ENCODE peak calls at places on chromosomes 7 and 10, in six cellular contexts. C is H1, L is HepG2, N is SK-N-SH, J is GM12878, W is K562. Y is an unnamed sample.

GRCh38 chr10:5809541-5810154 is 3.6 kb downstream of the GDI2 start:
- DNase-seq in C (no peak), L (peak), N (no peak), J (no peak), W (no peak), Y (no peak)

GRCh38 chr10:71981024-71981867 is 17.1 kb downstream of the CHST3 start:
- DNase-seq in C (no peak), L (peak), N (peak), J (peak), W (no peak), Y (no peak)

GRCh38 chr7:159036916-159037605 is 107.6 kb downstream of the VIPR2 start:
- DNase-seq in C (peak), L (no peak), N (no peak), J (no peak), W (no peak), Y (no peak)

GRCh38 chr7:100556541-100556940 is 17.2 kb downstream of the SAP25 start:
- DNase-seq in C (no peak), L (no peak), N (no peak), J (no peak), W (no peak), Y (no peak)

GRCh38 chr10:122516733-122517132 is 43.8 kb upstream of the DMBT1 start:
- DNase-seq in C (no peak), L (no peak), N (no peak), J (no peak), W (no peak), Y (no peak)

GRCh38 chr10:52484426-52485065 is 170.5 kb downstream of the DKK1 start:
- DNase-seq in C (no peak), L (no peak), N (no peak), J (no peak), W (no peak), Y (no peak)

GRCh38 chr10:61897671-61898434 is 3.6 kb upstream of the ARID5B start:
- DNase-seq in C (no peak), L (no peak), N (peak), J (no peak), W (no peak), Y (no peak)

GRCh38 chr10:5623081-5623748 is 43.2 kb downstream of the ASB13 start:
- DNase-seq in C (peak), L (peak), N (peak), J (peak), W (peak), Y (peak)

GRCh38 chr7:151139791-151140190 is 27.7 kb downstream of the GBX1 start:
- DNase-seq in C (no peak), L (no peak), N (no peak), J (no peak), W (no peak), Y (no peak)

GRCh38 chr7:56079450-56080185 is 13.1 kb downstream of the PHKG1 start:
- DNase-seq in C (peak), L (peak), N (peak), J (no peak), W (no peak), Y (no peak)

GRCh38 chr7:80047856-80048459 is 86.7 kb upstream of the GNAI1 start:
- DNase-seq in C (no peak), L (no peak), N (peak), J (no peak), W (no peak), Y (no peak)

GRCh38 chr7:82605247-82605864 is 161.8 kb upstream of the CACNA2D1 start:
- DNase-seq in C (no peak), L (peak), N (peak), J (no peak), W (peak), Y (no peak)

GRCh38 chr10:60042262-60042661 is 135.9 kb upstream of the CCDC6 start:
- DNase-seq in C (no peak), L (no peak), N (no peak), J (no peak), W (no peak), Y (no peak)

GRCh38 chr10:99328579-99329237 is 448 bp upstream of the CNNM1 start:
- DNase-seq in C (no peak), L (no peak), N (no peak), J (no peak), W (no peak), Y (no peak)

GRCh38 chr10:60341969-60342368 is 47.7 kb downstream of the ANK3 start:
- DNase-seq in C (no peak), L (no peak), N (no peak), J (no peak), W (no peak), Y (no peak)

GRCh38 chr10:96124230-96125141 is 5.6 kb upstream of the ZNF518A start:
- DNase-seq in C (peak), L (peak), N (peak), J (no peak), W (peak), Y (peak)

GRCh38 chr7:24536670-24537069 is 36.6 kb upstream of the PALS2 start:
- DNase-seq in C (no peak), L (no peak), N (no peak), J (no peak), W (no peak), Y (no peak)

GRCh38 chr10:50373821-50374501 is 122.6 kb upstream of the ASAH2 start:
- DNase-seq in C (no peak), L (no peak), N (no peak), J (no peak), W (no peak), Y (no peak)

GRCh38 chr10:105468769-105469168 is 827.7 kb downstream of the SORCS3 start:
- DNase-seq in C (no peak), L (no peak), N (no peak), J (no peak), W (no peak), Y (no peak)

GRCh38 chr7:130180571-130180971 is 24.6 kb downstream of the TMEM209 start:
- DNase-seq in C (no peak), L (no peak), N (no peak), J (no peak), W (no peak), Y (no peak)

GRCh38 chr7:1674161-1675035 is 4.3 kb downstream of the ELFN1 start:
- DNase-seq in C (peak), L (no peak), N (peak), J (no peak), W (no peak), Y (no peak)

GRCh38 chr7:1670894-1671875 is 1.1 kb downstream of the ELFN1 start:
- DNase-seq in C (peak), L (no peak), N (peak), J (no peak), W (no peak), Y (no peak)

GRCh38 chr7:1671876-1672451 is 1.9 kb downstream of the ELFN1 start:
- DNase-seq in C (no peak), L (no peak), N (peak), J (no peak), W (no peak), Y (no peak)

GRCh38 chr7:1673581-1674102 is 3.6 kb downstream of the ELFN1 start:
- DNase-seq in C (peak), L (no peak), N (peak), J (no peak), W (no peak), Y (no peak)

GRCh38 chr7:1672851-1673486 is 2.9 kb downstream of the ELFN1 start:
- DNase-seq in C (no peak), L (no peak), N (no peak), J (no peak), W (no peak), Y (no peak)
- TF ChIP-seq POLR2AphosphoS5 in C (no peak), L (no peak), N (no peak), J (no peak), W (no peak), Y (no peak)

DNA sequence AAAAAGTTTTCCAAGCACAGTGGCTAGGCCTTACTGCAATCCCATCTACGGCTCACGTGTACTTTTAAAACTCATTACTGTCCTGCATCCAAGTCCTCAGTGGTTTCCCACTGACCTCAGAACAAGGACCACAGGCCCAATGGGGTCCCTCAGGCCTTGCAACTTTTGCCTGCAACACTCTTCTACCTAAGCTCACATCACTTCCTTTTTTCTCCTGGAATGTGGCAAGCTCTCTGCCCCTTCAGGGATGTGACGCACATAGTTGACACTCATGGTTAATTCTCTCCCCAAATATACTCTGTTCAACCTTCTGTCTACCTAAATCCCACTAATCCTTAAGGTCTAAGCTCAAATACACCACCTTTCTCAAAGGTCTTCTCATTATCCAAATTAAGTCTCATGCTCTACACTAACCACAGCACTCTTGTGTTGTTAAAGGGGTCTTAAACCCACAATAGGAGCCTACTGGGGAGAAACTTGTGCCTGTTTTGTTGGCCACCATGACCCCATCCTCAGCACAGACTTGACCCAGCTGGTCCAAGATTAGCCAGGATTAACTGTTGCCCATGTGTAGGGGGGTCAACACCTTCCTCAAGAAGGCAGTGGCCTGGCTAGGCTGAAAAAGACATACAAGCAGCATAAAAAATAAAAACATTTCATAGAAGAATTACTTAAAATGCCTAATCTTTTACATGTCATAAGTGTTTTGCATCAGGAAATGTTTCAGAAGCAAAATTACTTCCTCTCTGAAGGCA is 15.2 kb downstream of the HNRNPF start:
- DNase-seq in C (no peak), L (no peak), N (no peak), J (no peak), W (peak), Y (peak)
- H3K27ac ChIP-seq in C (peak), L (peak), N (no peak), J (peak), W (peak), Y (peak)

DNA sequence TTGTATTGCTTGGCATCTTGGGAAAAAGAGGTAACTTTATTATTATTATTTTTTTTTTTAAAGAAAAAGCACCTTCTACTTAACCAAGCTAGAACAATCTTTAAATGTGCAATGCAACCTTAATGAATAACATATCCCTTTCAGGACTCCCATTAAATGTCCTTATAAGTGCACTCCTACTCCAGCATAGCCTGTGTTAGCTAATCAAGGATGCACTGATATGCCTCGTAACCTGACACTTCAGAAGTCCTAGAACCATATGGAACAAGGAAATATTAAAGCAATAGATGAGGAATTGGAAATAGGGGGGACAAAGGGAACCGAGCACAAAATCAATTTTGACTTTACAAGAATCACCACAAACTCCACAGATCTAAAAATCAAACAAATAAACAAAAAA is 522.4 kb downstream of the PARD3 start:
- DNase-seq in C (no peak), L (no peak), N (no peak), J (no peak), W (no peak), Y (no peak)
- TF ChIP-seq GABPA in C (no peak), L (no peak), N (no peak), J (no peak), W (no peak), Y (no peak)

GRCh38 chr7:157302314-157302711 is 34.5 kb upstream of the DNAJB6 start:
- DNase-seq in C (no peak), L (no peak), N (peak), J (peak), W (peak), Y (peak)
- TF ChIP-seq POLR2AphosphoS5 in C (no peak), L (no peak), N (no peak), J (peak), W (no peak), Y (peak)

GRCh38 chr7:17863815-17864159 is 76.5 kb downstream of the SNX13 start:
- DNase-seq in C (no peak), L (no peak), N (no peak), J (no peak), W (no peak), Y (no peak)
- H3K27ac ChIP-seq in C (no peak), L (no peak), N (no peak), J (no peak), W (no peak), Y (no peak)

GRCh38 chr10:24133839-24134238 is 75.1 kb upstream of the KIAA1217 start:
- DNase-seq in C (no peak), L (no peak), N (no peak), J (no peak), W (no peak), Y (no peak)
- TF ChIP-seq GABPA in C (no peak), L (no peak), N (no peak), J (no peak), W (no peak), Y (no peak)

GRCh38 chr10:68111580-68111979 is 2.3 kb downstream of the MYPN start:
- DNase-seq in C (no peak), L (no peak), N (no peak), J (no peak), W (no peak), Y (no peak)
- TF ChIP-seq POLR2AphosphoS5 in C (no peak), L (no peak), N (no peak), J (no peak), W (no peak), Y (no peak)

DNA sequence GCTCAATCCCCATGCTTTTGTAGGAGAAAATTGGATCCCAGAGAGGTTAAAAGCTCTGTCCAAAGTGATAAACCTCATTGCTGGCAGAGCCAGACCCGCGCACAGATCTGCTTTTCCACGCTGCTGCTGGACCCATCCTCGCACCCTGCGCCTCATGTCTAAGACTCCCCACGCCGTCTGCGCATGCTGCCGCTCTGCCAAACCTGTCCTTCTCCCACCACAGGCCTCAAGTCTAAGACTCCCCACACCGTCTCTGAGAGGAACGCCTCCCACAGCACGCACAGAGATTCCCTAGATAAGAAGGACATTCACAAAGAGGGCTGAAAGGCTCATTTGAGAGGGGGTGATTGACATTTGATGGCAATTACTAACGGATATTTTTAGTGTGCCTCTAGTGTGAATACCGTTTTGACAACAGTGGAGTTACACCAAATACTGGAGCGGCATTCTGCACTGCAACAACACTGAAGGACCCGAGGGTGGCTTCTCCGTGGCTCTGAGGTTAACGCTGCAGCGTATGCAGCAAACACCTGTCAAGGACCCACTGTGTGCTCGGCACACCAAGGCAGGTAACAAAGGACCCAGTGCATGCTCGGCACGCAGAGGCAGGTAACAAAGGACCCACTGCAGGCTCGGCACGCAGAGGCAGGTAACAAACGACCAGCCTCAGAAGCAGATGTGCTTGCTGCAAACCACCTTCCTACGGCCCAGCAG is 231.4 kb downstream of the DNAJB6 start:
- DNase-seq in C (no peak), L (no peak), N (no peak), J (no peak), W (no peak), Y (no peak)
- H3K27ac ChIP-seq in C (no peak), L (no peak), N (no peak), J (no peak), W (no peak), Y (no peak)